ENCODE peak calls at places on chromosomes 11 and 22, in four cellular contexts. B is globus pallidus, X is MCF 10A, S is mesendoderm. L is an unnamed sample.

GRCh38 chr11:46446343-46446751 is 54.8 kb upstream of the CHRM4 start:
- DNase-seq in B (peak; percentile 26), X (peak; percentile 5), S (peak; percentile 64), L (no peak)

GRCh38 chr11:94897330-94897768 is 76.0 kb downstream of the CWC15 start:
- DNase-seq in B (peak; percentile 32), X (peak; percentile 62), S (peak; percentile 56), L (peak; percentile 63)

GRCh38 chr11:111514216-111515031 is at the start of gene HOATZ:
- DNase-seq in B (peak; percentile 51), X (no peak), S (peak; percentile 91), L (no peak)

GRCh38 chr11:106621479-106621878 is 396.8 kb downstream of the GUCY1A2 start:
- DNase-seq in B (no peak), X (no peak), S (no peak), L (no peak)

GRCh38 chr22:26610072-26610958 is 7.5 kb downstream of the CRYBB1 start:
- DNase-seq in B (peak; percentile 38), X (peak; percentile 56), S (no peak), L (no peak)

GRCh38 chr11:68020575-68020974 is 9.9 kb upstream of the NDUFS8 start:
- DNase-seq in B (no peak), X (peak; percentile 90), S (peak; percentile 61), L (no peak)

GRCh38 chr22:23176645-23177027 is 3.7 kb upstream of the BCR start:
- DNase-seq in B (no peak), X (no peak), S (no peak), L (no peak)

GRCh38 chr11:61270354-61271070 is 24.6 kb downstream of the VWCE start:
- DNase-seq in B (no peak), X (no peak), S (no peak), L (no peak)

GRCh38 chr11:62340269-62340901 is 3.1 kb downstream of the ASRGL1 start:
- DNase-seq in B (peak; percentile 88), X (peak; percentile 54), S (peak; percentile 69), L (peak; percentile 89)

GRCh38 chr22:43733138-43733537 is 79.0 kb downstream of the EFCAB6 start:
- DNase-seq in B (no peak), X (no peak), S (no peak), L (no peak)

GRCh38 chr11:68122936-68123539 is 1.9 kb upstream of the CHKA start:
- DNase-seq in B (no peak), X (no peak), S (peak; percentile 80), L (no peak)

GRCh38 chr22:30733081-30733680 is 38.5 kb downstream of the OSBP2 start:
- DNase-seq in B (no peak), X (peak; percentile 29), S (no peak), L (no peak)

GRCh38 chr11:135074397-135074998 is 662.5 kb upstream of the B3GAT1 start:
- DNase-seq in B (no peak), X (peak; percentile 47), S (peak; percentile 46), L (no peak)

GRCh38 chr11:5204787-5205186 is 4.3 kb upstream of the OR51V1 start:
- DNase-seq in B (peak; percentile 10), X (peak; percentile 63), S (peak; percentile 87), L (peak; percentile 50)

GRCh38 chr22:35593885-35594470 is 23.2 kb downstream of the MB start:
- DNase-seq in B (no peak), X (no peak), S (no peak), L (no peak)

GRCh38 chr11:119584193-119585037 is 144.6 kb downstream of the NECTIN1 start:
- DNase-seq in B (peak; percentile 78), X (peak; percentile 35), S (peak; percentile 95), L (no peak)